ENCODE peak calls at places on chromosome 2, in six cellular contexts. One of them, this sample, is unnamed.

GRCh38 chr2:180443896-180444295 is 436.8 kb upstream of the CWC22 start:
- DNase-seq in SK-N-SH: no peak
- DNase-seq in kidney: no peak
- DNase-seq in MCF 10A: no peak
- DNase-seq in colonic mucosa: no peak
- DNase-seq in NB4: peak; percentile 41
- DNase-seq in this sample: no peak

GRCh38 chr2:134581877-134582546 is 136.8 kb downstream of the TMEM163 start:
- DNase-seq in SK-N-SH: no peak
- DNase-seq in kidney: no peak
- DNase-seq in MCF 10A: no peak
- DNase-seq in colonic mucosa: no peak
- DNase-seq in NB4: no peak
- DNase-seq in this sample: no peak

GRCh38 chr2:190819835-190820234 is 60.8 kb upstream of the GLS start:
- DNase-seq in SK-N-SH: peak; percentile 54
- DNase-seq in kidney: no peak
- DNase-seq in MCF 10A: no peak
- DNase-seq in colonic mucosa: no peak
- DNase-seq in NB4: no peak
- DNase-seq in this sample: no peak

GRCh38 chr2:62472321-62472720 is 33.7 kb downstream of the TMEM17 start:
- DNase-seq in SK-N-SH: no peak
- DNase-seq in kidney: no peak
- DNase-seq in MCF 10A: no peak
- DNase-seq in colonic mucosa: no peak
- DNase-seq in NB4: no peak
- DNase-seq in this sample: no peak

GRCh38 chr2:232488721-232489300 is 1.2 kb upstream of the ECEL1 start:
- DNase-seq in SK-N-SH: peak; percentile 21
- DNase-seq in kidney: no peak
- DNase-seq in MCF 10A: no peak
- DNase-seq in colonic mucosa: no peak
- DNase-seq in NB4: no peak
- DNase-seq in this sample: peak; percentile 47

GRCh38 chr2:235140801-235141081 is 188.9 kb downstream of the SH3BP4 start:
- DNase-seq in SK-N-SH: no peak
- DNase-seq in kidney: no peak
- DNase-seq in MCF 10A: no peak
- DNase-seq in colonic mucosa: no peak
- DNase-seq in NB4: no peak
- DNase-seq in this sample: no peak

GRCh38 chr2:199602271-199602895 is 144.6 kb upstream of the SATB2 start:
- DNase-seq in SK-N-SH: peak; percentile 16
- DNase-seq in kidney: no peak
- DNase-seq in MCF 10A: peak; percentile 26
- DNase-seq in colonic mucosa: peak; percentile 19
- DNase-seq in NB4: peak; percentile 60
- DNase-seq in this sample: no peak

GRCh38 chr2:185255566-185255965 is 483.0 kb upstream of the FSIP2 start:
- DNase-seq in SK-N-SH: no peak
- DNase-seq in kidney: no peak
- DNase-seq in MCF 10A: peak; percentile 11
- DNase-seq in colonic mucosa: no peak
- DNase-seq in NB4: no peak
- DNase-seq in this sample: no peak

GRCh38 chr2:48398285-48399135 is 131.4 kb upstream of the STON1 start:
- DNase-seq in SK-N-SH: no peak
- DNase-seq in kidney: no peak
- DNase-seq in MCF 10A: no peak
- DNase-seq in colonic mucosa: no peak
- DNase-seq in NB4: no peak
- DNase-seq in this sample: no peak

GRCh38 chr2:241762933-241763369 is 13.7 kb upstream of the GAL3ST2 start:
- DNase-seq in SK-N-SH: peak; percentile 45
- DNase-seq in kidney: no peak
- DNase-seq in MCF 10A: no peak
- DNase-seq in colonic mucosa: no peak
- DNase-seq in NB4: peak; percentile 88
- DNase-seq in this sample: peak; percentile 81

GRCh38 chr2:21860913-21861312 is 737.1 kb downstream of the TDRD15 start:
- DNase-seq in SK-N-SH: no peak
- DNase-seq in kidney: no peak
- DNase-seq in MCF 10A: no peak
- DNase-seq in colonic mucosa: no peak
- DNase-seq in NB4: peak; percentile 7
- DNase-seq in this sample: no peak

This sample was measured in spleen.